ENCODE peak calls at places on chromosomes 6 and 20, in ten cellular contexts. D, G, H, U, E, X, M, Z, V and S are unnamed samples.

GRCh38 chr6:3414704-3415453 is 42.0 kb downstream of the SLC22A23 start:
- DNase-seq in M (peak), G (no peak), V (peak), Z (no peak), E (no peak), H (peak), X (peak), D (no peak), U (no peak), S (no peak)

GRCh38 chr20:9919271-9920014 is 80.6 kb upstream of the PAK5 start:
- DNase-seq in G (no peak), H (no peak), U (no peak), D (no peak), Z (no peak), E (peak), X (no peak), M (no peak), V (no peak), S (no peak)

GRCh38 chr20:54475334-54476287 is at the start of gene DOK5:
- DNase-seq in E (no peak), G (peak), Z (no peak), V (no peak), X (peak), U (no peak), H (peak), D (peak), M (peak), S (peak)

GRCh38 chr6:41040101-41040910 is 1.3 kb upstream of the UNC5CL start:
- DNase-seq in G (peak), E (no peak), U (no peak), M (no peak), X (no peak), D (no peak), H (peak), V (peak), Z (no peak), S (no peak)

GRCh38 chr20:19552144-19552895 is 205.7 kb upstream of the RIN2 start:
- DNase-seq in X (peak), Z (no peak), M (peak), G (no peak), E (no peak), H (peak), U (no peak), V (peak), D (peak), S (no peak)

GRCh38 chr20:9019833-9020232 is 49.1 kb upstream of the PLCB4 start:
- DNase-seq in Z (no peak), M (no peak), V (no peak), H (no peak), D (no peak), E (no peak), G (no peak), U (no peak), X (no peak), S (no peak)

GRCh38 chr6:17957488-17957887 is 29.9 kb downstream of the KIF13A start:
- DNase-seq in U (no peak), Z (no peak), V (no peak), M (no peak), G (peak), H (no peak), E (peak), X (peak), D (no peak), S (peak)

GRCh38 chr20:37407117-37407566 is 61.2 kb downstream of the SRC start:
- DNase-seq in U (no peak), E (no peak), Z (no peak), H (no peak), X (no peak), V (no peak), G (peak), D (no peak), M (no peak), S (no peak)

GRCh38 chr20:44426879-44427785 is 48.5 kb upstream of the TTPAL start:
- DNase-seq in U (no peak), X (no peak), D (no peak), H (no peak), V (no peak), G (no peak), Z (no peak), M (no peak), E (no peak), S (no peak)

GRCh38 chr6:144362042-144363018 is 77.2 kb downstream of the UTRN start:
- DNase-seq in D (no peak), H (no peak), G (peak), X (no peak), Z (no peak), M (no peak), U (no peak), E (no peak), V (peak), S (peak)

GRCh38 chr6:136547336-136547735 is 2.9 kb downstream of the MAP7 start:
- DNase-seq in U (no peak), E (no peak), Z (peak), G (peak), H (peak), M (peak), D (peak), V (no peak), X (peak), S (peak)

GRCh38 chr6:129098061-129098553 is 215.2 kb downstream of the LAMA2 start:
- DNase-seq in V (no peak), H (no peak), Z (no peak), E (no peak), X (no peak), M (no peak), G (no peak), U (no peak), D (no peak), S (no peak)

GRCh38 chr20:24691901-24692351 is 222.5 kb downstream of the SYNDIG1 start:
- DNase-seq in V (no peak), D (no peak), U (no peak), G (no peak), X (no peak), M (no peak), E (no peak), Z (no peak), H (no peak), S (no peak)

GRCh38 chr20:24546232-24546892 is 76.9 kb downstream of the SYNDIG1 start:
- DNase-seq in H (no peak), D (no peak), G (no peak), M (no peak), X (no peak), U (no peak), Z (no peak), V (no peak), E (no peak), S (no peak)

GRCh38 chr6:33578588-33579011 is 1.5 kb downstream of the BAK1 start:
- DNase-seq in D (no peak), U (peak), X (no peak), H (no peak), E (no peak), Z (no peak), V (no peak), M (no peak), G (no peak), S (no peak)

GRCh38 chr6:140371360-140371870 is 997.0 kb upstream of the CITED2 start:
- DNase-seq in U (no peak), H (no peak), Z (no peak), X (no peak), G (peak), E (no peak), V (no peak), D (no peak), M (no peak), S (no peak)

GRCh38 chr20:8523684-8524083 is 391.6 kb downstream of the PLCB1 start:
- DNase-seq in G (no peak), D (peak), E (no peak), M (peak), Z (no peak), U (peak), V (no peak), H (no peak), X (peak), S (no peak)

GRCh38 chr6:53062369-53062639 is 2.9 kb upstream of the FBXO9 start:
- DNase-seq in G (no peak), H (no peak), M (no peak), E (no peak), U (peak), X (no peak), V (no peak), D (no peak), Z (no peak), S (no peak)

GRCh38 chr6:100267002-100267401 is 197.7 kb downstream of the SIM1 start:
- DNase-seq in Z (no peak), V (no peak), H (no peak), G (no peak), D (no peak), E (no peak), U (no peak), M (no peak), X (no peak), S (peak)

GRCh38 chr6:39493174-39493573 is 170.7 kb upstream of the KCNK16 start:
- DNase-seq in E (no peak), Z (no peak), V (no peak), H (peak), X (no peak), M (no peak), D (no peak), G (peak), U (no peak), S (no peak)

GRCh38 chr6:136676075-136676474 is 116.2 kb downstream of the MAP3K5 start:
- DNase-seq in D (no peak), E (no peak), M (no peak), G (no peak), Z (no peak), X (no peak), V (no peak), U (no peak), H (no peak), S (no peak)

GRCh38 chr6:135129139-135129867 is 51.8 kb upstream of the MYB start:
- DNase-seq in Z (no peak), H (no peak), D (no peak), M (no peak), U (no peak), X (no peak), V (no peak), E (no peak), G (no peak), S (no peak)

GRCh38 chr20:58210398-58210747 is 18.1 kb downstream of the ANKRD60 start:
- DNase-seq in U (no peak), M (no peak), V (no peak), X (no peak), H (no peak), D (no peak), G (no peak), Z (no peak), E (no peak), S (no peak)

GRCh38 chr20:3842332-3842930 is 4.2 kb upstream of the MAVS start:
- DNase-seq in G (no peak), D (no peak), X (no peak), Z (no peak), M (no peak), V (no peak), E (no peak), U (no peak), H (no peak), S (no peak)

GRCh38 chr6:154410619-154411044 is 54.0 kb upstream of the IPCEF1 start:
- DNase-seq in U (no peak), D (no peak), E (no peak), M (peak), H (peak), Z (peak), G (peak), V (peak), X (peak), S (peak)

GRCh38 chr20:53839423-53840176 is 230.8 kb downstream of the BCAS1 start:
- DNase-seq in Z (no peak), V (no peak), D (no peak), H (no peak), U (peak), M (no peak), X (no peak), E (peak), G (no peak), S (no peak)

GRCh38 chr6:14917101-14917500 is 328.8 kb upstream of the JARID2 start:
- DNase-seq in Z (no peak), U (no peak), D (no peak), E (no peak), H (no peak), M (no peak), V (no peak), X (peak), G (peak), S (peak)

GRCh38 chr6:127031511-127031910 is 87.0 kb upstream of the RSPO3 start:
- DNase-seq in G (no peak), E (no peak), H (no peak), V (no peak), M (no peak), Z (no peak), D (no peak), X (no peak), U (no peak), S (peak)

GRCh38 chr20:2470051-2470431 is 548 bp downstream of the SNRPB start:
- DNase-seq in M (peak), X (peak), U (peak), V (peak), G (peak), E (peak), H (peak), Z (no peak), D (peak), S (peak)

GRCh38 chr6:24273471-24273870 is 84.4 kb downstream of the DCDC2 start:
- DNase-seq in X (peak), U (no peak), G (peak), M (no peak), H (no peak), Z (no peak), D (no peak), V (no peak), E (no peak), S (peak)

GRCh38 chr6:133945158-133945557 is 7.9 kb upstream of the TBPL1 start:
- DNase-seq in E (no peak), M (peak), Z (no peak), H (no peak), G (peak), D (peak), V (peak), U (no peak), X (peak), S (no peak)

GRCh38 chr6:170583736-170584180 is 679 bp downstream of the PDCD2 start:
- DNase-seq in G (peak), U (peak), E (no peak), D (no peak), V (no peak), X (peak), Z (no peak), H (no peak), M (no peak), S (no peak)

GRCh38 chr20:44185574-44185973 is 1.4 kb downstream of the JPH2 start:
- DNase-seq in M (no peak), U (no peak), Z (no peak), G (no peak), V (no peak), X (no peak), E (no peak), D (no peak), H (no peak), S (no peak)

GRCh38 chr20:35837577-35838195 is 65.9 kb downstream of the PHF20 start:
- DNase-seq in Z (no peak), V (no peak), D (peak), H (no peak), E (no peak), G (peak), U (no peak), X (peak), M (no peak), S (peak)

GRCh38 chr6:160919713-160920112 is 71.9 kb upstream of the MAP3K4 start:
- DNase-seq in M (no peak), E (no peak), U (no peak), H (peak), G (peak), D (no peak), X (peak), Z (no peak), V (peak), S (peak)

GRCh38 chr6:12886961-12887775 is 170.6 kb downstream of the PHACTR1 start:
- DNase-seq in E (no peak), H (peak), D (peak), X (no peak), V (no peak), M (peak), G (peak), U (no peak), Z (no peak), S (no peak)

GRCh38 chr6:66068907-66069306 is 361.9 kb upstream of the EYS start:
- DNase-seq in V (no peak), D (no peak), Z (no peak), G (no peak), H (no peak), U (no peak), M (no peak), X (no peak), E (no peak), S (no peak)
- H2AFZ ChIP-seq in V (no peak), D (no peak), Z (no peak), G (no peak), H (no peak), U (no peak), M (no peak), X (no peak), E (no peak), S (no peak)

GRCh38 chr6:8552023-8552422 is 116.7 kb upstream of the SLC35B3 start:
- DNase-seq in H (no peak), V (no peak), Z (no peak), G (no peak), U (no peak), M (peak), X (no peak), E (no peak), D (no peak), S (no peak)

GRCh38 chr6:8551386-8551785 is 116.0 kb upstream of the SLC35B3 start:
- DNase-seq in D (no peak), X (no peak), H (no peak), V (no peak), G (no peak), M (no peak), E (no peak), Z (no peak), U (no peak), S (no peak)

GRCh38 chr6:8546496-8546895 is 111.2 kb upstream of the SLC35B3 start:
- DNase-seq in X (no peak), Z (no peak), H (no peak), U (no peak), E (no peak), G (no peak), M (no peak), D (no peak), V (no peak), S (no peak)

GRCh38 chr6:8549381-8549780 is 114.0 kb upstream of the SLC35B3 start:
- DNase-seq in D (no peak), U (no peak), Z (no peak), M (no peak), X (no peak), E (no peak), V (no peak), H (no peak), G (no peak), S (no peak)

DNA sequence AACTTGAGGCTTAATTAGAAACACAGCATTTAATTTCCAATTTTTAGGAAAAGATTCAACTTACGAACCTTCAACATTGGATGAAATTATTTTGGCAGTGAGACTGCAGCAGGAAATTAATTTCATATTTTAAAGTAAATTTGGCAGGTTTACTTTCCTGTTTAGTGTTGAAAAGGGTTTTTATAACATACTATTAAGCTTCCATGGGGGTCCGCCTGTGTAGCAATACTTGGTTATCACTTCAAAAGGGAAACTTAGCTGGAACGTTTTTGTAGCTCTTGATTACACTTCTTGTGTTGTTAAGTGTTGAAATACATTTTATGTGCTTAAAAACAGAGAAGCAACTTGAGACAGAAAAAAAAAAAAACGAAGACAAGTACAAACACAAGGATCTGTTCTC is 113.6 kb upstream of the SLC35B3 start:
- DNase-seq in Z (no peak), E (no peak), H (no peak), D (no peak), U (no peak), V (no peak), G (no peak), X (no peak), M (no peak), S (no peak)
- H2AFZ ChIP-seq in Z (no peak), E (no peak), H (no peak), D (no peak), U (no peak), V (no peak), G (no peak), X (no peak), M (no peak), S (no peak)

GRCh38 chr20:49741940-49742339 is 28.3 kb upstream of the B4GALT5 start:
- DNase-seq in E (no peak), D (no peak), Z (no peak), X (no peak), M (no peak), H (no peak), G (no peak), U (no peak), V (no peak), S (no peak)
- H2AFZ ChIP-seq in E (no peak), D (peak), Z (no peak), X (no peak), M (peak), H (no peak), G (no peak), U (no peak), V (no peak), S (no peak)

DNA sequence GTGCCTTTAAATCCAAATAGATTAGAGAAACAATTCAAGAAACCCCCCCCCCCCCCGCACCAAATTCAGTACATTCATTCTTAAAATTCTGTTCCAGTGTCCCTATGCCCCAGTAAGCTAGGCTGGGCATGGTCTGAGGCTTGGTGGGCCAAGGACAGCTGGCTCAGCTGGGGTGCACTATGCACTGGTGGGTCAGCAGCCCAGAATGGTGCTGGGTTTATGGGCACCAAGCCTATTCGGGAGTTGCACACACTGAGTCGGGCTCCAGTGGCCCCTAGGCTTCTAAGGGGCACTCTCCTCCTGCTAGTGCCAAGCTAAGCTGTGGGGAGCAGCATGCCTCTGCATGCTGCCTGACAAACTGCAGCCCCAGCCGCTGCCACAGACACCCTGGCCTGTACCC is 20.1 kb upstream of the HLA-B start:
- DNase-seq in M (no peak), H (no peak), U (no peak), V (no peak), E (no peak), D (no peak), X (no peak), Z (no peak), G (no peak), S (no peak)
- H2AFZ ChIP-seq in M (no peak), H (no peak), U (no peak), V (no peak), E (no peak), D (no peak), X (no peak), Z (no peak), G (no peak), S (no peak)

GRCh38 chr6:26305097-26305841 is 59.7 kb upstream of the BTN3A2 start:
- DNase-seq in U (peak), Z (peak), D (peak), E (no peak), V (peak), G (peak), M (peak), H (peak), X (peak), S (peak)
- H2AFZ ChIP-seq in U (peak), Z (peak), D (peak), E (peak), V (no peak), G (peak), M (peak), H (peak), X (peak), S (peak)

GRCh38 chr6:130460934-130461333 is 95.1 kb downstream of the TMEM200A start:
- DNase-seq in D (no peak), U (no peak), E (no peak), M (no peak), H (no peak), Z (no peak), G (no peak), X (no peak), V (no peak), S (no peak)

GRCh38 chr6:130459316-130459715 is 93.5 kb downstream of the TMEM200A start:
- DNase-seq in E (no peak), D (no peak), V (no peak), X (no peak), U (no peak), H (no peak), M (no peak), G (no peak), Z (no peak), S (peak)

GRCh38 chr6:130453230-130453629 is 87.4 kb downstream of the TMEM200A start:
- DNase-seq in X (peak), U (no peak), E (no peak), Z (no peak), H (no peak), D (no peak), V (no peak), G (peak), M (no peak), S (no peak)

GRCh38 chr6:130452336-130452735 is 86.5 kb downstream of the TMEM200A start:
- DNase-seq in D (no peak), X (no peak), V (no peak), Z (no peak), E (no peak), G (no peak), M (no peak), U (no peak), H (no peak), S (no peak)

DNA sequence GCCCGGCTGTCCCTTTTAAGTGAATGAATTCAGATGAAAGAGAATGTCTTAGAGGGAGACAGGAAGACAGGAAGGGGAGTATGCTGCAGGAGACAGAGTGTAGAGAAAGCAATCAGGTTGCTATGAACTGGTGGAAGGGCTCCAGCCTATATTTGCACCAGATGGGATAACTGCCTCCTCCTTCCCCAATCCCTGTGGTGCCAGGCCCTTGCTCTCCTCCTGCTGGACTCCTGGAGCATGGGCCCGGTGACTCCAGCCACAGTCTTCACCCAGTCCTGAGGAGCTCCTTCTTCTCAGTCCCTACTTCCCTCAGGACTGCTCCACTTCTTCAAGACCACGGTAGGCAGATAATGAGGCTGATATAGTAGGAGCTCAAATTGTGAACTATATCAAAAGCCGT is 91.8 kb downstream of the TMEM200A start:
- DNase-seq in Z (no peak), X (no peak), U (no peak), E (no peak), G (peak), M (peak), V (no peak), H (no peak), D (no peak), S (no peak)
- H2AFZ ChIP-seq in Z (no peak), X (no peak), U (no peak), E (no peak), G (no peak), M (no peak), V (no peak), H (no peak), D (no peak), S (no peak)